ENCODE peak calls at places on chromosomes 2 and 18, in eight cellular contexts. B is astrocyte; J is K562; H is cardiac muscle cell; A is tibial artery; Y is fibroblast of pulmonary artery; D is naive thymus-derived CD4-positive, alpha-beta T cell; I is upper lobe of right lung. V is an unnamed sample.
A peak's percentile ranks its signal among the peaks of the same experiment; 100 is the strongest.

GRCh38 chr18:79545714-79546113 is 133.9 kb upstream of the CTDP1 start:
- DNase-seq in B (no peak), J (no peak), H (no peak), A (no peak), Y (no peak), D (no peak), I (peak; percentile 50), V (no peak)

GRCh38 chr2:61327173-61327572 is 143.7 kb downstream of the USP34 start:
- DNase-seq in B (no peak), J (no peak), H (no peak), A (no peak), Y (no peak), D (no peak), I (no peak), V (no peak)

GRCh38 chr2:134227666-134228065 is 26.2 kb upstream of the MGAT5 start:
- DNase-seq in B (no peak), J (no peak), H (no peak), A (no peak), Y (no peak), D (no peak), I (no peak), V (no peak)

GRCh38 chr2:201968045-201968444 is 65.6 kb upstream of the FZD7 start:
- DNase-seq in B (no peak), J (no peak), H (no peak), A (no peak), Y (no peak), D (no peak), I (no peak), V (no peak)

GRCh38 chr2:72080286-72081145 is 67.1 kb downstream of the CYP26B1 start:
- DNase-seq in B (no peak), J (no peak), H (no peak), A (no peak), Y (no peak), D (no peak), I (no peak), V (no peak)

GRCh38 chr2:231531408-231532188 is 1.4 kb upstream of the NMUR1 start:
- DNase-seq in B (no peak), J (no peak), H (no peak), A (no peak), Y (no peak), D (no peak), I (peak; percentile 38), V (no peak)

GRCh38 chr2:191917967-191918651 is 71.2 kb upstream of the CAVIN2 start:
- DNase-seq in B (no peak), J (no peak), H (peak; percentile 20), A (no peak), Y (no peak), D (no peak), I (no peak), V (no peak)

GRCh38 chr2:170341684-170342631 is 164.0 kb downstream of the MYO3B start:
- DNase-seq in B (no peak), J (no peak), H (no peak), A (no peak), Y (no peak), D (no peak), I (no peak), V (no peak)

GRCh38 chr2:188394931-188395330 is 103.3 kb downstream of the GULP1 start:
- DNase-seq in B (no peak), J (no peak), H (no peak), A (no peak), Y (no peak), D (no peak), I (no peak), V (no peak)

GRCh38 chr2:235303499-235304291 is 190.1 kb upstream of the AGAP1 start:
- DNase-seq in B (no peak), J (no peak), H (no peak), A (no peak), Y (no peak), D (no peak), I (no peak), V (no peak)

GRCh38 chr2:217903859-217904613 is 98.8 kb downstream of the TNS1 start:
- DNase-seq in B (peak; percentile 72), J (no peak), H (peak; percentile 89), A (peak; percentile 96), Y (peak; percentile 88), D (no peak), I (peak; percentile 79), V (no peak)

GRCh38 chr2:15993232-15993610 is 52.9 kb downstream of the MYCN start:
- DNase-seq in B (no peak), J (no peak), H (no peak), A (no peak), Y (no peak), D (no peak), I (no peak), V (no peak)

GRCh38 chr18:28729321-28729720 is 552.4 kb upstream of the CDH2 start:
- DNase-seq in B (peak; percentile 68), J (no peak), H (no peak), A (no peak), Y (peak; percentile 30), D (no peak), I (no peak), V (no peak)

GRCh38 chr18:28723506-28723905 is 546.6 kb upstream of the CDH2 start:
- DNase-seq in B (peak; percentile 36), J (no peak), H (no peak), A (no peak), Y (no peak), D (no peak), I (no peak), V (no peak)

GRCh38 chr18:28725876-28726275 is 548.9 kb upstream of the CDH2 start:
- DNase-seq in B (peak; percentile 87), J (no peak), H (no peak), A (no peak), Y (no peak), D (no peak), I (no peak), V (no peak)

GRCh38 chr18:28728891-28729290 is 552.0 kb upstream of the CDH2 start:
- DNase-seq in B (peak; percentile 36), J (no peak), H (no peak), A (no peak), Y (peak; percentile 36), D (no peak), I (no peak), V (no peak)
- H3K4me3 ChIP-seq in B (no peak overlapping the region), J (no peak overlapping the region), H (no peak overlapping the region), A (no peak overlapping the region), Y (no peak overlapping the region), D (no peak overlapping the region), I (no peak overlapping the region), V (no peak overlapping the region)

DNA sequence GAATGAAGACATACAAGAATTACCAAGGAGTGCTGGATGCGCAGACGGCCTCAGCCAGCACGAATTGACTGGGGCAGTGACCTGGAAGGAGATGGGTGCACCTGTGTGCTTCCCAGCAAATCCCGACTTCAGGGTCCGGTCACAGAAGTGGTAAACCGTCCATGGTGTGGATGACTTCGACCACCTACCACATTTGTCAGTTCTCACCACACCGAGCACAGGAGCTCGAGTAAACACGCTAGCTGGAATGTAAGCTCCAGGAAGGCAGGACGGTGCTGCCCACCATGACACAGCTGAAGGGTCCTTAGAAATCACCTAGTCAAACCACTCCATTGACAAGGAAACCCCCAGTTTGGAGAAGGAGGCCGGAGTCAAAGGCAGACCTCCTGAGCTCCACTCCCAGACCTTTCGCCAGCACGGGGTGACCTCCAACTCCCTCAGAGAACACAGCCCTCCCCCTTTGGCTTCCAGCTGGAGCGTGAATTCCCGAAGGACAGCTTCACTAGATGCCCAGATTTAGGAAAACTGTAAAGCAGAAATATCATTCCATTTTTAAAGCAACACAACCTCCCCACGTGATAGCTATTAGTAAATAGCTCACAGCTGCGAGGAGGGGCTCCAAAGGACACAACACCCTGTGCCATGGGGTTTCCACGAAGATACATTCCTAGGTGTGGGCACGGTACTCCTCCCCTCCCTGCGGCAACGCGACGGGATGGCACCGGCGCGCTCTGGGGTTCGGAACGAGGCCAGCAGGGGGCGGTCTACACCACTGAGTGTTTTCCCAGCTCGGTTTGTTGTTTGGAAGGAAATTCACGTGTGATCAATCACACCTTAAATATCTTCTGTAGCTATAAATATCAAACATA is 34.1 kb upstream of the GNAL start:
- DNase-seq in B (no peak), J (peak; percentile 75), H (peak; percentile 44), A (no peak), Y (peak; percentile 38), D (no peak), I (peak; percentile 81), V (peak; percentile 12)
- H3K4me3 ChIP-seq in B (no peak overlapping the region), J (no peak overlapping the region), H (no peak overlapping the region), A (no peak overlapping the region), Y (no peak overlapping the region), D (no peak overlapping the region), I (no peak overlapping the region), V (no peak overlapping the region)

GRCh38 chr18:33181016-33181415 is 259.5 kb downstream of the CCDC178 start:
- DNase-seq in B (peak; percentile 7), J (no peak), H (no peak), A (no peak), Y (no peak), D (no peak), I (no peak), V (no peak)

GRCh38 chr18:33183136-33183535 is 257.4 kb downstream of the CCDC178 start:
- DNase-seq in B (no peak), J (no peak), H (no peak), A (no peak), Y (no peak), D (no peak), I (no peak), V (no peak)

GRCh38 chr18:33184918-33185317 is 255.6 kb downstream of the CCDC178 start:
- DNase-seq in B (no peak), J (no peak), H (no peak), A (no peak), Y (no peak), D (no peak), I (no peak), V (no peak)

GRCh38 chr18:33184178-33184577 is 256.3 kb downstream of the CCDC178 start:
- DNase-seq in B (no peak), J (no peak), H (peak; percentile 4), A (no peak), Y (peak; percentile 60), D (no peak), I (no peak), V (no peak)
- H3K4me3 ChIP-seq in B (no peak overlapping the region), J (no peak overlapping the region), H (no peak overlapping the region), A (no peak overlapping the region), Y (no peak overlapping the region), D (no peak overlapping the region), I (no peak overlapping the region), V (no peak overlapping the region)

GRCh38 chr2:10883066-10883465 is 28.7 kb upstream of the KCNF1 start:
- DNase-seq in B (no peak), J (no peak), H (no peak), A (no peak), Y (no peak), D (no peak), I (no peak), V (no peak)
- H3K4me3 ChIP-seq in B (no peak overlapping the region), J (no peak overlapping the region), H (no peak overlapping the region), A (no peak overlapping the region), Y (no peak overlapping the region), D (no peak overlapping the region), I (no peak overlapping the region), V (no peak overlapping the region)

V was measured in Jurkat, Clone E6-1.